ENCODE peak calls at places on chromosomes 2 and 18, in six cellular contexts. O is neural progenitor cell, P is Panc1, M is heart right ventricle, N is uterus, I is RWPE2. F is an unnamed sample. For H3K4me1, the result is how much of the 10 kb centered on the place peaks cover.

GRCh38 chr18:23822590-23823385 is 133.5 kb downstream of the LAMA3 start:
- DNase-seq in I (no peak), M (no peak), N (no peak), P (no peak), O (no peak), F (no peak)

GRCh38 chr2:98658816-98659486 is 50.6 kb downstream of the UNC50 start:
- DNase-seq in P (no peak), O (no peak), I (no peak), N (no peak), M (no peak), F (no peak)

GRCh38 chr2:17254421-17254820 is 263.8 kb downstream of the RAD51AP2 start:
- DNase-seq in P (no peak), O (no peak), M (no peak), I (no peak), N (no peak), F (no peak)

GRCh38 chr2:15772196-15772595 is 168.2 kb upstream of the MYCN start:
- DNase-seq in O (no peak), P (no peak), N (no peak), I (no peak), M (no peak), F (no peak)

GRCh38 chr2:86225581-86225980 is 26.3 kb downstream of the MRPL35 start:
- DNase-seq in O (no peak), I (no peak), N (peak), M (peak), P (no peak), F (peak)

GRCh38 chr18:568731-569130 is 11.4 kb upstream of the CETN1 start:
- DNase-seq in P (no peak), O (no peak), I (no peak), N (no peak), M (no peak), F (no peak)

GRCh38 chr2:233021771-233022170 is 8.7 kb upstream of the NGEF start:
- DNase-seq in P (no peak), I (no peak), N (no peak), M (no peak), O (no peak), F (no peak)

GRCh38 chr18:36519358-36519757 is 221.8 kb downstream of the FHOD3 start:
- DNase-seq in M (no peak), O (no peak), N (no peak), P (no peak), I (no peak), F (no peak)

GRCh38 chr2:23231865-23232264 is 153.1 kb upstream of the KLHL29 start:
- DNase-seq in I (no peak), N (no peak), P (no peak), O (no peak), M (no peak), F (peak)

GRCh38 chr18:32237024-32237423 is 47.2 kb downstream of the MEP1B start:
- DNase-seq in N (no peak), M (no peak), I (no peak), O (no peak), P (no peak), F (no peak)

GRCh38 chr2:27489118-27489497 is 435 bp downstream of the IFT172 start:
- DNase-seq in I (no peak), P (no peak), M (no peak), N (no peak), O (peak), F (no peak)

GRCh38 chr18:51437280-51438271 is 240.1 kb upstream of the MEX3C start:
- DNase-seq in M (no peak), I (no peak), N (no peak), P (no peak), O (no peak), F (no peak)

GRCh38 chr2:202018950-202019349 is 14.7 kb upstream of the FZD7 start:
- DNase-seq in O (no peak), N (no peak), I (no peak), P (no peak), M (no peak), F (no peak)
- H3K4me1 ChIP-seq in O (under half), N (under half), I (under half), P (under half), M (under half), F (under half)

GRCh38 chr18:50218432-50219197 is 23.7 kb upstream of the MYO5B start:
- DNase-seq in I (no peak), P (no peak), M (no peak), N (no peak), O (peak), F (no peak)
- TF ChIP-seq CTCF in I (peak), P (peak), M (no peak), N (no peak), O (peak), F (peak)

DNA sequence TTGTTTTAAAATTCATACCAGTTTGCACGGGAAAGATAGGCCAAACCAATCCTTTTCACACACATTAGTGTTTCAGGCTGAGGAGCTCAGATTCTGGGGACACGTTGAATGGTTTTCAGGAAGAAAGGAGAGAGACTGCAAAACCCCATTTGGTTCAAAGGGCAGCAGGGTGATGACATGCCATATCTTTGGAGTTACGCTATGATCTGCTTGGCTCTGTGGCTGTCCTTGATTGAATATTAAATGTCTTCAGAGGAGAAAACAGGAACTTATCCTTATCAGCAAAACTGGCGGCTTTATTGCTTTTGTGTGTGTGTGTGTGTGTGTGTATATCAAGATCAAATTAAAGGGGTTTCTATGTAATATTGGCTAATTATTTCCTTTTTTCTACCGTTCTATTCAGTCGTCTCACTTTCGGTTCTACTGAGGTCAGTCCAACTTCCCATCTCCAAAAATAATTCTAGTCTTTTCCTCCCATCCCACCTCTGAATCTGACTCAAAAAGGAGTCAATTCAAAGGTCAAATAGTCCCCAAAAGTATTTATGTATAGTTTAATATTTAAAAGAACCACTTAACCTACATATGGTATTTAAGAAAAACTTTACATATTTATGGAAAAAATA is 292.9 kb upstream of the CCDC68 start:
- DNase-seq in P (no peak), I (no peak), M (no peak), N (no peak), O (peak), F (no peak)
- H3K27ac ChIP-seq in P (no peak), I (no peak), M (peak), N (peak), O (no peak), F (peak)

DNA sequence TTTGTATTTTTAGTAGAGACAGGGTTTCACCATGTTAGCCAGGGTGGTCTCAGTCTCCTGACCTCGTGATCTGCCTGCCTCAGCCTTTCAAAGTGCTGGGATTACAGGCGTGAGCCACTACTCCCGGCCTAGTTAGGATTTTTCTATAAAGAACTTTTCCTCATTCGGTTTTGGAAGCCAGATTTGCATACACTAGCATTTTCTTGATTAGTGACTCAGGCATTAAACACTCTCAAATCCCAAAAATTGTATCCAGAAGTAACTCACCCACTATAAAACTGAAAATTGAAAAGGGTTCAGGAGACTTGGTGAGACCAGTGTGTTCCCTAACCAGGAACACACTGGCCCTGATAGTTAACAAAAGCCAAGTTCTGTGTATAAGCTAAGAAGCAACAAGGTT is 25.2 kb downstream of the EIF2AK3 start:
- DNase-seq in I (no peak), O (no peak), N (no peak), M (no peak), P (no peak), F (no peak)
- H3K4me1 ChIP-seq in I (under half), O (under half), N (under half), M (half or more), P (under half), F (under half)

DNA sequence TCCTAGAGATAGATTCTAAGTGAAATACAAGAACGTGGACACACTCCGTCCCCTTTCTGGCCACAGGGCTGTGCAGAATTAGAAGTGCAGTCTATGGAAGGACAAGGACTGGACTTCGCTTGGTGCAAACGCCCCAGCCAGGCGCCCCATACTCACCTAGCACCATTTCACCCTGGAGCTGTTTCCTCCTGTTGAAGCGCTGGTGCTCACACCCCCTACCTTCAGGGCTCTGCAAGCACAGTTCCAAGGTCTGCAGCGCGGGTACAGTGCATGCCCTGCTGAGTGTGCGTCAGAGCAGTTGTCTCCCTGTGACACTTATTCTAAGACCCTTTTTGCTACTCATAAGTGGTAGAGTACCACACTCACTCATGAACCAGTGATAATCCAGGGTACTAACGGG is 3.0 kb downstream of the HPCAL1 start:
- DNase-seq in P (no peak), N (no peak), O (peak), I (no peak), M (no peak), F (no peak)
- TF ChIP-seq CTCF in P (peak), N (no peak), O (peak), I (peak), M (no peak), F (no peak)

GRCh38 chr2:182950546-182950945 is 84.1 kb upstream of the FRZB start:
- DNase-seq in P (no peak), N (no peak), I (no peak), O (no peak), M (no peak), F (no peak)

GRCh38 chr2:182946949-182947348 is 80.5 kb upstream of the FRZB start:
- DNase-seq in N (no peak), I (no peak), O (no peak), P (no peak), M (no peak), F (no peak)

GRCh38 chr2:182949052-182949451 is 82.6 kb upstream of the FRZB start:
- DNase-seq in O (no peak), I (no peak), P (no peak), N (no peak), M (no peak), F (no peak)

GRCh38 chr2:182951948-182952663 is 85.7 kb upstream of the FRZB start:
- DNase-seq in O (no peak), N (no peak), P (no peak), I (no peak), M (no peak), F (no peak)

GRCh38 chr2:182949572-182950189 is 83.2 kb upstream of the FRZB start:
- DNase-seq in P (peak), I (no peak), N (no peak), O (no peak), M (peak), F (peak)
- H3K27ac ChIP-seq in P (no peak), I (no peak), N (no peak), O (peak), M (peak), F (peak)